ENCODE peak calls at places on chromosomes 6 and 20, in five cellular contexts. L is HFFc6, U is T-cell, S is amniotic stem cell, R is GM20000. C is an unnamed sample.

GRCh38 chr6:45681860-45682488 is 304.2 kb upstream of the SUPT3H start:
- DNase-seq in L (peak; percentile 47), U (no peak), S (no peak), R (peak; percentile 83), C (no peak)

GRCh38 chr6:105526198-105526872 is 123.5 kb upstream of the PREP start:
- DNase-seq in L (no peak), U (no peak), S (no peak), R (no peak), C (no peak)

GRCh38 chr20:18056174-18057105 is 1.3 kb downstream of the OVOL2 start:
- DNase-seq in L (no peak), U (no peak), S (no peak), R (peak; percentile 65), C (no peak)

GRCh38 chr6:30880563-30881252 is 3.6 kb upstream of the DDR1 start:
- DNase-seq in L (no peak), U (no peak), S (no peak), R (no peak), C (peak; percentile 38)

GRCh38 chr6:112034236-112034990 is 19.5 kb upstream of the CCN6 start:
- DNase-seq in L (no peak), U (no peak), S (no peak), R (no peak), C (no peak)

GRCh38 chr20:35704514-35705261 is 5.5 kb downstream of the ROMO1 start:
- DNase-seq in L (no peak), U (no peak), S (no peak), R (no peak), C (no peak)

GRCh38 chr6:69768664-69769063 is 28.1 kb downstream of the LMBRD1 start:
- DNase-seq in L (no peak), U (no peak), S (no peak), R (no peak), C (no peak)

GRCh38 chr6:92589970-92590369 is 829.4 kb downstream of the EPHA7 start:
- DNase-seq in L (no peak), U (no peak), S (no peak), R (no peak), C (no peak)

GRCh38 chr6:126661646-126662045 is 321.7 kb downstream of the CENPW start:
- DNase-seq in L (peak; percentile 65), U (no peak), S (peak; percentile 65), R (no peak), C (no peak)

GRCh38 chr20:63106108-63106764 is 99.5 kb upstream of the BHLHE23 start:
- DNase-seq in L (no peak), U (no peak), S (no peak), R (no peak), C (no peak)